ENCODE peak calls at places on chromosomes 6 and 20, in eight cellular contexts. M is NAMALWA; L is pancreas; V is fibroblast of the conjunctiva; D is RPMI8226; H is heart right ventricle; A is NCI-H446 treated with DMSO at 0.1 percent for 48 hours; Z is stimulated activated naive B cell treated with anti-CD40 and anti-IgM and Interleukin-4, amounts not matched to agents 10 μg/mL and 1 μg/mL and 100 μg/mL, for 72 hours. J is an unnamed sample.

GRCh38 chr6:299050-299980 is 7.0 kb downstream of the DUSP22 start:
- DNase-seq in V (no peak), D (peak; percentile 75), H (no peak), L (peak; percentile 52), A (no peak), Z (no peak), M (no peak), J (no peak)

GRCh38 chr6:4677011-4677750 is 99.0 kb upstream of the CDYL start:
- DNase-seq in Z (no peak), V (no peak), D (no peak), A (no peak), H (no peak), L (no peak), M (no peak), J (no peak)

GRCh38 chr20:44218441-44218840 is 7.9 kb upstream of the OSER1 start:
- DNase-seq in L (no peak), V (no peak), H (no peak), M (no peak), A (no peak), Z (no peak), D (no peak), J (peak; percentile 51)

GRCh38 chr6:164069352-164070022 is 655.0 kb downstream of the QKI start:
- DNase-seq in V (no peak), A (no peak), D (no peak), H (peak; percentile 87), M (no peak), Z (no peak), L (no peak), J (no peak)

GRCh38 chr6:111674882-111675281 is 69.2 kb upstream of the TRAF3IP2 start:
- DNase-seq in M (no peak), D (no peak), V (no peak), A (no peak), Z (no peak), H (no peak), L (no peak), J (no peak)

GRCh38 chr6:34465551-34466241 is at the start of gene PACSIN1:
- DNase-seq in D (peak; percentile 80), V (no peak), H (no peak), A (no peak), Z (no peak), M (no peak), L (peak; percentile 43), J (no peak)

GRCh38 chr6:37547564-37548061 is 47.9 kb upstream of the CCDC167 start:
- DNase-seq in H (peak; percentile 34), V (peak; percentile 58), D (no peak), A (peak; percentile 94), M (peak; percentile 49), Z (no peak), L (no peak), J (no peak)

GRCh38 chr6:7270320-7271204 is 42.4 kb downstream of the SSR1 start:
- DNase-seq in D (peak; percentile 59), L (peak; percentile 96), A (no peak), M (no peak), Z (no peak), H (no peak), V (no peak), J (no peak)

GRCh38 chr6:86192123-86192522 is 549.4 kb upstream of the SYNCRIP start:
- DNase-seq in D (peak; percentile 9), A (no peak), M (peak; percentile 65), H (no peak), L (no peak), Z (no peak), V (no peak), J (no peak)

GRCh38 chr6:36504982-36505381 is 42.3 kb downstream of the STK38 start:
- DNase-seq in Z (no peak), L (no peak), D (no peak), V (no peak), M (no peak), A (no peak), H (no peak), J (no peak)

GRCh38 chr6:28525496-28526039 is at the start of gene GPX5:
- DNase-seq in M (no peak), A (no peak), Z (no peak), L (no peak), V (no peak), H (no peak), D (no peak), J (no peak)